ENCODE peak calls at places on chromosome 1, in ten cellular contexts. V is suprapubic skin; P is esophagus muscularis mucosa; T is neuronal stem cell; H is transverse colon; Z is CD4-positive, alpha-beta memory T cell; A is heart left ventricle; F is Panc1; B is H9; O is K562. M is an unnamed sample. For H3K9me3, the result is how much of the 10 kb centered on the place peaks cover.

GRCh38 chr1:185559684-185560310 is 174.4 kb upstream of the HMCN1 start:
- DNase-seq in P (no peak), A (peak), F (no peak), T (peak), H (peak), O (peak), Z (peak), V (no peak), B (peak), M (no peak)

GRCh38 chr1:229714964-229715603 is 89.0 kb downstream of the URB2 start:
- DNase-seq in A (no peak), F (no peak), O (peak), T (no peak), V (no peak), P (no peak), H (peak), Z (peak), B (peak), M (no peak)

GRCh38 chr1:175744833-175745232 is 1.4 kb upstream of the TNR start:
- DNase-seq in H (no peak), O (no peak), Z (no peak), A (no peak), B (no peak), T (no peak), V (no peak), P (no peak), F (no peak), M (no peak)

GRCh38 chr1:62361426-62361825 is 42.2 kb upstream of the KANK4 start:
- DNase-seq in F (no peak), O (no peak), P (no peak), T (no peak), V (no peak), Z (no peak), B (no peak), A (no peak), H (no peak), M (no peak)

GRCh38 chr1:34130306-34130705 is 34.7 kb downstream of the CSMD2 start:
- DNase-seq in H (no peak), V (no peak), A (no peak), B (no peak), P (peak), O (no peak), T (no peak), F (no peak), Z (no peak), M (no peak)

GRCh38 chr1:145740269-145740668 is 21.0 kb downstream of the CD160 start:
- DNase-seq in O (no peak), V (no peak), B (no peak), A (no peak), H (no peak), T (no peak), Z (no peak), P (no peak), F (no peak), M (no peak)

GRCh38 chr1:36366091-36366661 is 19.5 kb downstream of the STK40 start:
- DNase-seq in O (no peak), P (no peak), B (peak), T (peak), F (no peak), H (no peak), V (no peak), Z (peak), A (peak), M (no peak)

GRCh38 chr1:97841369-97841768 is 79.5 kb downstream of the DPYD start:
- DNase-seq in A (no peak), Z (no peak), O (no peak), T (no peak), F (no peak), P (no peak), V (no peak), H (no peak), B (no peak), M (no peak)

GRCh38 chr1:116949213-116949985 is 39.7 kb downstream of the PTGFRN start:
- DNase-seq in A (no peak), P (no peak), B (no peak), T (no peak), O (no peak), H (no peak), Z (no peak), V (no peak), F (no peak), M (no peak)

GRCh38 chr1:116988248-116988647 is 13.3 kb upstream of the CD101 start:
- DNase-seq in V (no peak), O (no peak), F (no peak), P (no peak), Z (no peak), B (no peak), H (no peak), T (no peak), A (peak), M (no peak)

GRCh38 chr1:188670837-188671236 is 1806.8 kb downstream of the BRINP3 start:
- DNase-seq in V (no peak), Z (no peak), H (no peak), F (no peak), P (no peak), T (no peak), O (no peak), B (no peak), A (no peak), M (no peak)

GRCh38 chr1:32681501-32681900 is 21.1 kb downstream of the SYNC start:
- DNase-seq in Z (no peak), A (no peak), O (no peak), B (no peak), F (no peak), P (no peak), H (no peak), T (no peak), V (no peak), M (no peak)

GRCh38 chr1:193270996-193271395 is 84.6 kb upstream of the B3GALT2 start:
- DNase-seq in V (no peak), O (no peak), H (no peak), A (no peak), B (no peak), P (no peak), F (no peak), Z (no peak), T (no peak), M (no peak)

GRCh38 chr1:197199923-197200467 is 53.5 kb upstream of the ASPM start:
- DNase-seq in P (no peak), A (no peak), O (no peak), T (no peak), V (no peak), F (no peak), Z (no peak), B (no peak), H (no peak), M (no peak)

GRCh38 chr1:226060976-226061792 is 1.3 kb upstream of the H3-3A start:
- DNase-seq in T (no peak), P (no peak), B (no peak), Z (no peak), A (no peak), O (no peak), H (no peak), F (no peak), V (no peak), M (no peak)

GRCh38 chr1:12255918-12256317 is 26.1 kb downstream of the VPS13D start:
- DNase-seq in A (no peak), Z (no peak), H (no peak), P (no peak), V (no peak), T (no peak), B (no peak), F (no peak), O (no peak), M (no peak)

GRCh38 chr1:93619507-93620168 is 62.0 kb downstream of the BCAR3 start:
- DNase-seq in F (no peak), A (no peak), P (no peak), V (no peak), B (no peak), Z (no peak), T (no peak), H (no peak), O (no peak), M (no peak)

GRCh38 chr1:244302889-244303609 is 148.7 kb downstream of the ADSS2 start:
- DNase-seq in O (peak), Z (no peak), H (peak), F (peak), A (no peak), T (no peak), B (no peak), V (no peak), P (no peak), M (no peak)

GRCh38 chr1:113153116-113153803 is 80.3 kb downstream of the LRIG2 start:
- DNase-seq in H (peak), T (no peak), P (peak), O (no peak), B (no peak), F (no peak), A (no peak), V (no peak), Z (no peak), M (no peak)

GRCh38 chr1:192700834-192701271 is 64.9 kb downstream of the RGS13 start:
- DNase-seq in H (no peak), Z (no peak), O (no peak), F (no peak), V (no peak), B (no peak), A (no peak), P (no peak), T (no peak), M (no peak)

GRCh38 chr1:68384872-68385390 is 64.8 kb downstream of the RPE65 start:
- DNase-seq in P (no peak), O (no peak), V (no peak), F (no peak), T (no peak), A (peak), B (no peak), H (no peak), Z (no peak), M (no peak)

GRCh38 chr1:43319288-43319687 is 18.3 kb upstream of the MPL start:
- DNase-seq in H (no peak), T (no peak), F (no peak), V (no peak), O (no peak), B (no peak), Z (no peak), A (no peak), P (no peak), M (no peak)

GRCh38 chr1:41799723-41800122 is 119.0 kb downstream of the HIVEP3 start:
- DNase-seq in A (no peak), P (no peak), B (no peak), T (no peak), H (no peak), O (no peak), F (no peak), Z (no peak), V (no peak), M (no peak)

GRCh38 chr1:77926561-77927357 is 38.3 kb downstream of the NEXN start:
- DNase-seq in O (no peak), F (no peak), P (no peak), B (no peak), H (no peak), T (no peak), A (no peak), Z (no peak), V (no peak), M (no peak)

GRCh38 chr1:164602142-164602429 is 43.1 kb downstream of the PBX1 start:
- DNase-seq in Z (no peak), P (no peak), A (no peak), F (no peak), O (no peak), V (no peak), T (no peak), H (peak), B (peak), M (no peak)

GRCh38 chr1:39269791-39270342 is 65.4 kb downstream of the MACF1 start:
- DNase-seq in Z (no peak), O (no peak), V (no peak), B (no peak), H (peak), F (no peak), P (peak), T (no peak), A (no peak), M (no peak)

GRCh38 chr1:200226969-200227303 is 182.9 kb downstream of the ZNF281 start:
- DNase-seq in T (no peak), P (no peak), B (no peak), F (no peak), Z (no peak), A (no peak), V (no peak), O (no peak), H (no peak), M (no peak)

GRCh38 chr1:54766726-54767125 is 2.4 kb upstream of the PARS2 start:
- DNase-seq in T (no peak), V (no peak), Z (no peak), B (no peak), H (no peak), F (no peak), A (no peak), P (no peak), O (no peak), M (no peak)

GRCh38 chr1:26035959-26036755 is 9.8 kb downstream of the SLC30A2 start:
- DNase-seq in V (peak), B (peak), O (peak), F (peak), P (peak), H (peak), A (peak), Z (peak), T (peak), M (peak)

GRCh38 chr1:80418134-80418533 is 1382.6 kb upstream of the ADGRL2 start:
- DNase-seq in O (no peak), T (no peak), A (no peak), F (no peak), P (no peak), Z (no peak), B (no peak), V (no peak), H (no peak), M (no peak)

GRCh38 chr1:201752333-201752732 is 76.6 kb upstream of the IPO9 start:
- DNase-seq in B (no peak), Z (no peak), O (no peak), T (no peak), V (no peak), A (no peak), F (no peak), H (no peak), P (no peak), M (no peak)

GRCh38 chr1:154824356-154825069 is 45.6 kb downstream of the KCNN3 start:
- DNase-seq in V (no peak), A (no peak), B (no peak), O (no peak), F (no peak), Z (no peak), H (no peak), T (no peak), P (no peak), M (no peak)

GRCh38 chr1:237863234-237863633 is 27.5 kb downstream of the ZP4 start:
- DNase-seq in P (no peak), F (no peak), B (no peak), O (no peak), A (no peak), Z (no peak), H (no peak), T (no peak), V (no peak), M (no peak)

GRCh38 chr1:35432231-35432630 is 125.0 kb downstream of the KIAA0319L start:
- DNase-seq in T (no peak), Z (no peak), A (no peak), B (no peak), V (no peak), F (no peak), O (no peak), H (no peak), P (no peak), M (no peak)

GRCh38 chr1:39866767-39867166 is 16.5 kb downstream of the TRIT1 start:
- DNase-seq in H (no peak), P (no peak), O (no peak), Z (no peak), V (no peak), A (no peak), B (no peak), F (no peak), T (no peak), M (no peak)

GRCh38 chr1:236534164-236534651 is 10.4 kb downstream of the LGALS8 start:
- DNase-seq in A (no peak), F (no peak), T (no peak), P (no peak), H (no peak), O (no peak), V (no peak), Z (no peak), B (no peak), M (no peak)

DNA sequence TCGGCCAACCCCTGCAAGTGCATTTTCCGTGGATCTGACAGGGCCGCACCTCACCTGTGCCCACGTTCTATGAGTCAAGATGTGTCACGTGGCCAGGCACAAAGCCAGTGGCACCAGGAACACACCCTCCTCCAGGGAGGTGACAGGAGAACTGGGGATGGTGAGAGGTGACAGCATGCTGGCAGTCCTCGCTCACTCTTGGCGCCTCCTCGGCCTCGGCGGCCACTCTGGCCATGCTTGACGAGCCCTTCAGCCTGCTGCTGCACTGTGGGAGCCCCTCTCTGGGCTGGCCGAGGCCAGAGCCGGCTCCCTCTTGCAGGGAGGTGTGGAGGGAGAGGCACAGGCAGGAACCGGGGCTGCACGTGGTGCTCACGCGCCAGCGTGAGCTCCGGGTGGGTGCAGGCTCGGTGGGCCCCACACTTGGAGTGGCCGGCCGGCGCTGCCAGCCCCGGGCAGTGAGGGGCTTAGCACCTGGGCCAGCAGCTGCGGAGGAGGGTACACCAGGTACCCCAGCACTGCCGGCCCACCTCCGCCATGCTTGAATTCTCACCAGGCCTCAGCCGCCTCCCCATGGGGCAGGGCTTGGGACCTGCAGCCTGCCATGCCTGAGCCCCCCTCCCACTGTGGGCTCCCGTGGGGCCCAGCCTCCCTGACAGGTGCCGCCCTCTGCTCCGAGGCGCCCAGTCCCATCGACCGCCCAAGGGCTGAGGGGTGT is 11.6 kb upstream of the TTC34 start:
- DNase-seq in O (no peak), B (no peak), H (no peak), T (no peak), F (no peak), A (no peak), P (no peak), Z (no peak), V (no peak), M (no peak)
- H3K9me3 ChIP-seq in O (under half), B (half or more), H (under half), T (under half), F (under half), A (under half), P (under half), Z (under half), V (under half), M (under half)

GRCh38 chr1:2985121-2985561 is 36.1 kb upstream of the ACTRT2 start:
- DNase-seq in Z (no peak), O (no peak), T (peak), H (no peak), B (no peak), P (no peak), V (peak), F (no peak), A (no peak), M (no peak)
- H3K9me3 ChIP-seq in Z (under half), O (under half), T (under half), H (under half), B (half or more), P (under half), V (under half), F (under half), A (under half), M (under half)

GRCh38 chr1:28028873-28029654 is 59.3 kb downstream of the EYA3 start:
- DNase-seq in V (no peak), P (no peak), H (no peak), Z (no peak), F (no peak), A (no peak), B (no peak), O (no peak), T (no peak), M (no peak)

GRCh38 chr1:28031173-28031572 is 57.2 kb downstream of the EYA3 start:
- DNase-seq in T (no peak), Z (no peak), O (no peak), H (no peak), B (no peak), F (no peak), A (no peak), V (no peak), P (no peak), M (no peak)

GRCh38 chr1:28026329-28026728 is 62.1 kb downstream of the EYA3 start:
- DNase-seq in P (no peak), V (no peak), H (no peak), A (no peak), O (no peak), Z (no peak), T (no peak), F (no peak), B (no peak), M (no peak)

GRCh38 chr1:28027660-28028059 is 60.8 kb downstream of the EYA3 start:
- DNase-seq in Z (no peak), V (no peak), F (no peak), H (no peak), P (no peak), A (no peak), T (no peak), O (no peak), B (no peak), M (no peak)

DNA sequence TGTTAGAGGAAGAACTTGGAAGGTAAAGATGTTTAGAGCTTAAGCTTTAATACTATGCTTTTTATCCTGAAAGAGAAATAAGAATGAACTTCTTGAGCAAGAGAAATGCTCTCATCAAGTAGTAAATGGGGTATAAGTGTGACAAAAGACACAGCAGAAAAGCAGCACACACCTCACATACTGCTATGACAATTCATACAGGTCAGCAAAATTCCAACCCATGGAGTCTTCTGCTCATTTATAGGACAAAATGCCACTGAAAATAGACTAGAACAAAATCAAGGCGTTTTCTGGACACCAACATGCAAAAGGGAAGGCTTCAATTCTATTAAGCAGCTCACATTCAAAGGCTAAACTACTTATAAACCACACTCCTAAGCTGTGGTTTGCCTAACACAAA is 61.2 kb downstream of the EYA3 start:
- DNase-seq in Z (no peak), O (no peak), V (no peak), T (no peak), F (no peak), H (no peak), P (no peak), A (no peak), B (no peak), M (no peak)
- H3K9me3 ChIP-seq in Z (under half), O (under half), V (under half), T (under half), F (under half), H (under half), P (under half), A (under half), B (under half), M (under half)

DNA sequence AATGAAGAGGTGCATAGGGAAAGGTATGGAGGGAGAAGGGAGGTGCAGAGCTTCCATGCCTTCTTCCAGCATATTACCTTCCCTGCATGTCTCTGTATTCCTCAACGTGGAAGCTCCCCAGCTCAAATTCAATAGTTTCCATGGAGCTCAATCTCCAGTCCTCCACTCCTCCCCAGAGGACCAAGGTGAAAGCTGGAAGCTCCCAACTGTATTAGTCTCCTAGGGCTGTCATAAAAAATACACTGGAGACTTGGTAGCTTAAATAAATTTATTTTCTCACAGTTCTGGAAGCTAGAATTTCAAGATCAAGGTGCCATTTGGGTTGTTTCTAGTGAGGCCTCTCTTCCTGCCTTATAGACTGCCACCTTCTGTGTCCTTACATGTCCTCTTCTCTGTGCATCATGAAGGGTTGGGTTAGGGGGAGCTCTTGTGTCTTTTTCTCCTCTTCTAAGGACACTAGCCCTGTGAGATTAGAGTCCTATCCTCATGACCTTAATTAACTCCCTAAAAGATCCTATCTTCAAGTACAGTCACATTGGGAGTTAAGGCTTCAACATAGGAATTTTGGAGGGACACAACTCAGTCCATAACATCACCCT is 21.9 kb upstream of the RABGGTB start:
- DNase-seq in H (no peak), Z (no peak), V (no peak), P (no peak), T (no peak), B (no peak), O (no peak), A (no peak), F (no peak), M (no peak)
- H3K9me3 ChIP-seq in H (under half), Z (under half), V (under half), P (under half), T (under half), B (under half), O (under half), A (under half), F (under half), M (under half)

M was measured in T-helper 17 cell.